ENCODE peak calls at places on chromosome 21, in four cellular contexts. L is SK-N-SH, Q is GM12878, D is HepG2. O is an unnamed sample.

GRCh38 chr21:33875026-33875695 is 40.4 kb downstream of the ATP5PO start:
- DNase-seq in L (no peak), Q (no peak), D (no peak), O (no peak)

GRCh38 chr21:33892853-33893252 is 22.8 kb downstream of the ATP5PO start:
- DNase-seq in L (peak; percentile 27), Q (no peak), D (peak; percentile 41), O (peak; percentile 16)

GRCh38 chr21:33117268-33117888 is 47.4 kb downstream of the OLIG1 start:
- DNase-seq in L (no peak), Q (no peak), D (no peak), O (no peak)

GRCh38 chr21:31714741-31715365 is 17.1 kb downstream of the SCAF4 start:
- DNase-seq in L (no peak), Q (no peak), D (no peak), O (no peak)

GRCh38 chr21:40445349-40445921 is 401.5 kb downstream of the DSCAM start:
- DNase-seq in L (peak; percentile 43), Q (no peak), D (no peak), O (no peak)

GRCh38 chr21:32413697-32414578 is 1.4 kb downstream of the EVA1C start:
- DNase-seq in L (no peak), Q (no peak), D (no peak), O (no peak)

GRCh38 chr21:20822559-20823133 is 175.6 kb upstream of the NCAM2 start:
- DNase-seq in L (no peak), Q (no peak), D (no peak), O (no peak)

GRCh38 chr21:35282944-35283343 is 233.8 kb upstream of the RUNX1 start:
- DNase-seq in L (no peak), Q (no peak), D (no peak), O (no peak)

GRCh38 chr21:34764715-34765284 is 96.0 kb downstream of the CLIC6 start:
- DNase-seq in L (no peak), Q (no peak), D (no peak), O (no peak)

GRCh38 chr21:17463441-17463840 is 49.4 kb upstream of the CXADR start:
- DNase-seq in L (no peak), Q (no peak), D (peak; percentile 40), O (peak; percentile 15)

GRCh38 chr21:16169102-16169511 is 439.3 kb downstream of the USP25 start:
- DNase-seq in L (no peak), Q (no peak), D (no peak), O (no peak)

GRCh38 chr21:43733529-43734071 is 14.7 kb downstream of the PDXK start:
- DNase-seq in L (no peak), Q (no peak), D (no peak), O (no peak)

GRCh38 chr21:44421901-44422840 is 33.1 kb upstream of the LRRC3 start:
- DNase-seq in L (no peak), Q (no peak), D (no peak), O (no peak)

GRCh38 chr21:38211321-38211720 is 45.5 kb upstream of the KCNJ15 start:
- DNase-seq in L (no peak), Q (no peak), D (no peak), O (no peak)

GRCh38 chr21:27648560-27648959 is 681.7 kb upstream of the ADAMTS5 start:
- DNase-seq in L (no peak), Q (no peak), D (no peak), O (no peak)

GRCh38 chr21:41666641-41667051 is 100.2 kb downstream of the RIPK4 start:
- DNase-seq in L (no peak), Q (no peak), D (no peak), O (no peak)
- TF ChIP-seq PBX3 in L (no peak), Q (no peak), D (no peak), O (no peak)

DNA sequence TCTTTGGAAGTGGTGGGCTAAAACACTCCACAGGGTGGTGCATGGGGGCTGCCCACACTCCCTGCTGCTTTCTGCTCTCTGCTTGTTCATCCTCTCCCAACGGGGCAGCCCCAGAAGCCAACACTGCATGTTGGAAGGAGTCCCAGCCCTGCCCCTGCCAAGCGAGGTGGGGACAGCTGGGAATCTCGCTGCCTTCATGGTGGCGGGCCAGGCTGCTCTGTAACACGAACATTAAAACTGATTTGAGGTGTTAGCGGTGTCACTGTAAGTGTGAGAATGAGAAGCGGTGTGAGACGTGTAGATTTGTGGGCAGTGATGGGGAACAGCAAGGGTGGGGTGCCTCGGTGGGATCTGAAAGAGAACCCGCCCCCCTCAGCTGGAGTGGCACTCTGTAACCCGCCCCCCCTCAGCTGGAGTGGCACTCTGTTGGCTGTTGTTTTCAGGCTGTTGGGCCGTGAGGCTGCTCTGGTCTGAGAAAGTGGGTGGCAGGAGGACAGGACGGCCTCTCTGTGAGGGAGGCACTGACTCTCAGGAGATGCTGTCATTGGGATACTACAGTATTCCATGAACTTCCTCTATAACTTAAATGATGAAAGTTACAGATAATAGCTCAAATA is 80.9 kb downstream of the PCBP3 start:
- DNase-seq in L (no peak), Q (no peak), D (no peak), O (no peak)
- TF ChIP-seq PBX3 in L (no peak), Q (no peak), D (no peak), O (no peak)

DNA sequence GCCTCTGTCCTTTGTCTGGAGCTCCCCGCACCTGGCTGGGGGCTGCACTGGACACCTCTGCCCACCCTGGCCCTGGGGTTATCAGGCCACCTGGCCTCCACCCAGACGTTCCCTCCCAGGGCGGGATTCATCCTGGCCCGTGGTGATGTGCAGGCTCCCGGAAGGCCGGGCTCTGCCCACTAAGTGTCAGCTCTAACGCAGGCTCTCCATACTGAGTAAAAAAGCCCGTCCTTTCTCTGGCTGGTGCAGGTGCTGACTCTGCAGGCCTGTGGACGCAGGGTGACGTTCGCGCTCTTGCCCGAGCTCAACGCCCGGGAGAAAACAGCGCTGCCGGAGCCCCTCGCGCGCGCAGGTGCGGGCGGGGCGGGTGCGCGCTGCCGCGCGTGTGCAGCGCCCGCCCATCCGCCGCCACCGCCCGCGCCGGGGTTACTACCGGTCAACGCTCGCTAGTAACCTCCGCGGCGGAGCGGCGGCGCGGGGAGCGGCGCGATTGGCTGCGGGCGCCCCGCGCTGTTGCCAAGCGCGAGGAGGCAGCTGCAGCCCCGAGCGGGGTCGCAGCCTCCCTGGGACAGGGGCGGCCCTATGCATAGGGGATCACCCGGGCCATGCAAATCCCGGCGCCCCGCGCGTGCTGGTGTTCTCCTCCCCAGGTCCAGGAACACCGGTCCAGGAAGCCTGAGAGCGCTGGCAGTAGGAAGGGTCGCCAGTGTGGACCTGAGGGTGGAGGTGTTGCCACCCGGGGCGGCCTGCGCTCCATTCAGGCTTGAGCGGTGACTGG is 15.7 kb downstream of the ABCG1 start:
- DNase-seq in L (peak; percentile 92), Q (no peak), D (peak; percentile 4), O (peak; percentile 28)
- TF ChIP-seq PBX3 in L (no peak), Q (no peak), D (no peak), O (no peak)

GRCh38 chr21:25857308-25858099 is 122.7 kb downstream of the GABPA start:
- DNase-seq in L (no peak), Q (no peak), D (no peak), O (no peak)

GRCh38 chr21:25858328-25858727 is 123.6 kb downstream of the GABPA start:
- DNase-seq in L (no peak), Q (no peak), D (no peak), O (no peak)

GRCh38 chr21:25850126-25850831 is 115.5 kb downstream of the GABPA start:
- DNase-seq in L (no peak), Q (no peak), D (no peak), O (no peak)

GRCh38 chr21:25859264-25859931 is 124.6 kb downstream of the GABPA start:
- DNase-seq in L (no peak), Q (no peak), D (no peak), O (no peak)

GRCh38 chr21:25855591-25855990 is 120.8 kb downstream of the GABPA start:
- DNase-seq in L (no peak), Q (peak; percentile 44), D (no peak), O (no peak)
- TF ChIP-seq PBX3 in L (no peak), Q (no peak), D (no peak), O (no peak)

O was measured in A549.